ENCODE peak calls at places on chromosomes 1 and 21, in four cellular contexts. J is hepatocyte; R is CD4-positive, alpha-beta T cell; Y is right atrium auricular region. S is an unnamed sample.

GRCh38 chr1:230361941-230362340 is 64.2 kb downstream of the PGBD5 start:
- DNase-seq in J (no peak), R (no peak), Y (no peak), S (no peak)

GRCh38 chr1:230215049-230215448 is 148.0 kb downstream of the GALNT2 start:
- DNase-seq in J (peak), R (no peak), Y (peak), S (no peak)

GRCh38 chr21:28089599-28090421 is 902.9 kb downstream of the LTN1 start:
- DNase-seq in J (peak), R (no peak), Y (no peak), S (no peak)

GRCh38 chr21:41143596-41144325 is 24.2 kb upstream of the BACE2 start:
- DNase-seq in J (no peak), R (no peak), Y (no peak), S (no peak)

GRCh38 chr1:48493970-48494769 is 22.2 kb upstream of the SPATA6 start:
- DNase-seq in J (peak), R (no peak), Y (no peak), S (no peak)

GRCh38 chr1:199081739-199082138 is 442.9 kb downstream of the PTPRC start:
- DNase-seq in J (no peak), R (no peak), Y (no peak), S (no peak)

GRCh38 chr1:35810096-35810860 is 2.5 kb downstream of the AGO4 start:
- DNase-seq in J (peak), R (no peak), Y (no peak), S (no peak)

GRCh38 chr1:230708631-230709580 is 5.0 kb downstream of the AGT start:
- DNase-seq in J (peak), R (no peak), Y (no peak), S (no peak)

GRCh38 chr1:56255516-56256181 is 323.7 kb downstream of the PLPP3 start:
- DNase-seq in J (peak), R (no peak), Y (peak), S (peak)

GRCh38 chr21:14589855-14590563 is 43.9 kb upstream of the SAMSN1 start:
- DNase-seq in J (no peak), R (no peak), Y (no peak), S (no peak)

GRCh38 chr1:63475761-63476160 is 47.3 kb downstream of the ITGB3BP start:
- DNase-seq in J (no peak), R (no peak), Y (no peak), S (no peak)

GRCh38 chr1:200206340-200206739 is 178.8 kb downstream of the NR5A2 start:
- DNase-seq in J (no peak), R (no peak), Y (no peak), S (no peak)

GRCh38 chr1:152182942-152183341 is 23.9 kb upstream of the RPTN start:
- DNase-seq in J (no peak), R (no peak), Y (no peak), S (no peak)

GRCh38 chr1:36305915-36306209 is 306 bp upstream of the SH3D21 start:
- DNase-seq in J (peak), R (no peak), Y (no peak), S (no peak)

GRCh38 chr1:206833741-206834140 is 31.7 kb upstream of the IL20 start:
- DNase-seq in J (no peak), R (no peak), Y (no peak), S (peak)

GRCh38 chr1:31765041-31765467 is 914 bp upstream of the ADGRB2 start:
- DNase-seq in J (no peak), R (no peak), Y (no peak), S (no peak)

GRCh38 chr1:31768407-31768806 is 4.3 kb upstream of the ADGRB2 start:
- DNase-seq in J (no peak), R (no peak), Y (no peak), S (no peak)

GRCh38 chr1:31768939-31769704 is 5.0 kb upstream of the ADGRB2 start:
- DNase-seq in J (no peak), R (no peak), Y (no peak), S (no peak)

GRCh38 chr1:31765516-31765915 is 1.4 kb upstream of the ADGRB2 start:
- DNase-seq in J (no peak), R (no peak), Y (no peak), S (no peak)

GRCh38 chr1:31767225-31767624 is 3.1 kb upstream of the ADGRB2 start:
- DNase-seq in J (no peak), R (no peak), Y (no peak), S (no peak)
- TF ChIP-seq CTCF in J (no peak), R (no peak), Y (no peak), S (no peak)

DNA sequence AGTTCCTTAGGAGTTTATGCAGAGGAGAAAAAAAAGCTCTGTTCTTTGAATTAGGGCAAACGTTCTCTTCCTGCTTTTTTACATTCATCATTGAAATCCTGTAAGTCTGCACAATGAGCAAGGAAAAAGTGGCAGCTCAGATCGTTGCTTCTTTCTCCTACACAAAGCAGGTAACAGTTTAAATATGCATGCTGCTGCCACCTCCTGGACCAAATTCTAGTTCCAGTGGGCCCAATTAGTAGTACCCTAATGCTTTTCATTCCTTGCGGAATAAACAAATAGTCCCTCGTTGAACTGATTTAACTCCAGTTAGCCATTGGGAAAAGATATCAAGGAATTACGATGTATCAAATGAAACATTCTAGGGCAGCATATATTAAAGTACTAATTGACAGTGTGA is 20.1 kb downstream of the YTHDF2 start:
- DNase-seq in J (no peak), R (no peak), Y (no peak), S (no peak)
- TF ChIP-seq CTCF in J (peak), R (peak), Y (no peak), S (peak)

GRCh38 chr1:156490401-156491032 is 10.1 kb downstream of the MEF2D start:
- DNase-seq in J (peak), R (no peak), Y (no peak), S (no peak)
- TF ChIP-seq CTCF in J (no peak), R (no peak), Y (peak), S (no peak)

GRCh38 chr1:43288785-43289466 is 3.5 kb upstream of the C1orf210 start:
- DNase-seq in J (no peak), R (no peak), Y (no peak), S (no peak)

GRCh38 chr1:43286533-43286932 is 1.2 kb upstream of the C1orf210 start:
- DNase-seq in J (no peak), R (no peak), Y (no peak), S (peak)

GRCh38 chr1:43286115-43286514 is 734 bp upstream of the C1orf210 start:
- DNase-seq in J (no peak), R (no peak), Y (no peak), S (peak)

GRCh38 chr1:43285269-43285986 is at the start of gene C1orf210:
- DNase-seq in J (peak), R (no peak), Y (no peak), S (peak)

DNA sequence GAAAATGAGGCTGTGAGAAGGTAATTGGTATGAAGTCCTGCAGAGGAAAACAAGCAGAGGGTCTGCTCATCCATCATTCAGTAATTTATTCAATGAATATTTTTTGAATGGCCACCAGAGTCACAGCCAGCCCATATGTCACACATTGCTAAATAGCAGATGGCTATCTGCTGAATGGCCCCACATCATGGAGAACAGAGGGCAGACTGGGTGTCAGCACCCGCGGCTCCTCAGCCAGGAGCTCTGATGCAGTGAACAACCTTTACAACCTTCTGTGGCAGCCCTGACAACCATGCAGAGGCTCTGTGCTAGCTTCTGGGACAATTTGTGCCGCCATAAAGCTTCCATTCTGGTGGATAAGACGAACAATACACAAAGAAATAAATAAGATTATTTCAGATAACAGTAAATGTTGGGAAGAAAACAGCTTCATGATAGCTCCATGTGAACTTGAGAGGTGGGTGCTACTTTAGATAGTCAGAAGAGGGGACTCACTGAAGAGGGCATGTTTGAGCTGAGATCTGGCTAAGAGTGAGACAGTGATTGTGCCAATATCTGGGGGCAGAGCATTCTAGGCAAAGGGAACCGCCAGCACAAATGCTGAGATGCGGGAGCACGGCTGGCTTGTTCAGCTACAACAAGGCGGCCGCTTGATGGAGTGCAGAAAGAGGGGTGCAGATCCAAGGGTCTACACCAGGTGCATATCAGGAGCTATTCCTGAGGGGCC is 2.8 kb upstream of the C1orf210 start:
- DNase-seq in J (no peak), R (no peak), Y (no peak), S (peak)
- TF ChIP-seq CTCF in J (no peak), R (no peak), Y (no peak), S (no peak)

DNA sequence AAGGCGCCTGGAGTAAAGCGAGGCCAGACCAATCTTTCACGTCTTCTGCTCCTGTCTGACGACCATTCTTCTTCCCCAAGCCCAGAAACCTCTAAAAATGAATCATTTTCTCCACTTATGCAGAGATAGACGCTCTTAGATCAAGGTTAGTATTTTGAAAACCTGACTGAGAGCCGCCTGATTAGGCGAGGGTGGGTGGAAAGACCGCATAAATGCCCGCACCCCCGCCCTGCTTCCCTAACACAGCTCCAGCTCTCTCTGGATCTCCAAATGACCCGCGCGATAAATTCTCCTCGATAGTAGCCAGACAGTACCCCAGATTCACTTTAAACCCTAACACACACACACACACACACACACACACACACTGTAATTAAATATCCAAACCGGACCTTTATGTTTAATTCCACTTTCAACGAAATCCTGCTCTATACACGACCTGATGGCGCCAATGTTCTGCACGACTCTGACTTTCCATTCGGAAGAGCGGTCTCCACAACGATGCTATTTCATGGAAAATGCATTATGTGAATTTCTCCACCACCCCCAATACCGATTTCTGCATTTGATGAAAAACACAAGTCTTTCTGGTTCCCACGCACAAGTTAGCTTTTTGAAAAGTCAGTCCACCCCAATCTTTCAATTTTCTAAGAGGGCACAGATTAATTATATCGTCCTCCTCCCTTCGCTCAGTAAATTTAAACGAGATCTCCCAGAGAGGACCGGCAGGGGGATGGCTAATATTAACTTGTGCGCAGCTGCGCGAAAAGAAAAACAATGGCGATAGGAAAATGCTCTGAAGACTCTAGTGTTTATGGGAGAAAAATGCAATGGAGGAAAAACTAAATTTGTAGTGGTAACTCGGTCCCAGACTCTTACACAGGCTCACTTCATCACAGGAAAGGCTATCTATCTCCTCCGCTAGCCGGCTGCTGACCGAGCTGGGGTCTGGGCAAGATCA is 1.5 kb upstream of the LHX8 start:
- DNase-seq in J (no peak), R (no peak), Y (no peak), S (no peak)
- TF ChIP-seq CTCF in J (no peak), R (no peak), Y (no peak), S (no peak)

S was measured in lower lobe of right lung.